ENCODE peak calls at places on chromosomes 16 and 17, in nine cellular contexts. X, F, Z, M, H, E, D, W and G are unnamed samples.

GRCh38 chr17:79991140-79991923 is 44.3 kb downstream of the TBC1D16 start:
- DNase-seq in X (peak), F (peak), Z (peak), M (no peak), H (peak), E (peak), D (peak), W (peak), G (peak)

GRCh38 chr17:21475555-21475954 is 99.4 kb downstream of the KCNJ12 start:
- DNase-seq in X (no peak), F (no peak), Z (no peak), M (no peak), H (no peak), E (no peak), D (no peak), W (no peak), G (peak)

GRCh38 chr17:47692895-47693666 is 880 bp upstream of the TBKBP1 start:
- DNase-seq in X (no peak), F (no peak), Z (no peak), M (no peak), H (no peak), E (no peak), D (no peak), W (peak), G (peak)

GRCh38 chr17:42311240-42312034 is 23.1 kb downstream of the STAT5A start:
- DNase-seq in X (no peak), F (peak), Z (peak), M (peak), H (peak), E (no peak), D (peak), W (peak), G (no peak)

GRCh38 chr17:72743037-72743467 is 349.4 kb downstream of the SLC39A11 start:
- DNase-seq in X (no peak), F (no peak), Z (peak), M (no peak), H (no peak), E (no peak), D (no peak), W (no peak), G (peak)

GRCh38 chr16:74862743-74863244 is 88.2 kb upstream of the FA2H start:
- DNase-seq in X (no peak), F (peak), Z (peak), M (no peak), H (no peak), E (no peak), D (no peak), W (peak), G (no peak)

GRCh38 chr16:12486386-12486785 is 317.3 kb downstream of the CPPED1 start:
- DNase-seq in X (no peak), F (no peak), Z (no peak), M (no peak), H (no peak), E (no peak), D (no peak), W (no peak), G (no peak)

GRCh38 chr16:84158455-84158854 is 13.3 kb downstream of the DNAAF1 start:
- DNase-seq in X (no peak), F (no peak), Z (no peak), M (no peak), H (no peak), E (no peak), D (no peak), W (no peak), G (no peak)

GRCh38 chr16:47013910-47014309 is 40.4 kb upstream of the DNAJA2 start:
- DNase-seq in X (no peak), F (no peak), Z (no peak), M (no peak), H (no peak), E (no peak), D (no peak), W (no peak), G (peak)

GRCh38 chr16:47017636-47018035 is 44.2 kb upstream of the DNAJA2 start:
- DNase-seq in X (no peak), F (no peak), Z (no peak), M (no peak), H (no peak), E (no peak), D (no peak), W (no peak), G (no peak)

GRCh38 chr16:47019563-47019962 is 46.1 kb upstream of the DNAJA2 start:
- DNase-seq in X (no peak), F (peak), Z (no peak), M (no peak), H (no peak), E (no peak), D (no peak), W (peak), G (no peak)

GRCh38 chr16:47016700-47017133 is 43.2 kb upstream of the DNAJA2 start:
- DNase-seq in X (peak), F (no peak), Z (no peak), M (no peak), H (no peak), E (no peak), D (no peak), W (peak), G (no peak)

DNA sequence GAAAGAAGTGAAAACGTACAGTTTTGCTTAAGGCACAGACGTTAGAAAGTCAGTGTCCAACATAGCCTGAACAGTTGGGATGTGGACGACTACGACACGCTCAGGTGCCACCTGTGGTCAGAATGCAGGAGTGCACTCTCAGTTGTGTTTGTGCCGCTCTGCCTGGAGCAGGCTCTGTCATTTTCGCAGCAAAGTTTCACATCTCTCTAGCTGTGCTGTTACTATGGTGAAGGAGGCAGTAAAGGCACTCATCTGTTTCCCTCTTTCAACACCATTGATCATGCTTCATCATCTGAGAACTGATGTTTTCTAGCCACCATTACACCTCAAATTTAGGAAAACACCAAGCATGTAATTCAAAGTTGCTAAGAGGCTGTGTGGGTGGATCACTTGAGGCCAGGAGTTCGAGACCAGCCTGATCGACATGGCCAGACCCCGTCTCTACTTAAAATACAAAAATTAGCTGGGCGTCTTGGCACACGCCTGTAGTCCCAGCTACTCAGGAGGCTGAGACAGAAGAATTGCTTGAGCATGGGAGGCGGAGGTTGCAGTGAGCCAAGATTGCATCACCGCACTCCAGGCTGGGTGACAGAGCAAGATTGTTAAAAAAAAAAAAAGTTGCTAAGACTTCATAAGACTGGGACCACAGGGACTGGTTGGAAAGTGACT is 44.9 kb upstream of the DNAJA2 start:
- DNase-seq in X (peak), F (no peak), Z (peak), M (no peak), H (no peak), E (no peak), D (peak), W (peak), G (peak)
- TF ChIP-seq CTCF in X (no peak), F (peak), Z (peak), M (no peak), H (peak), E (peak), D (peak), W (no peak), G (peak)

GRCh38 chr17:10349403-10349802 is 23.4 kb downstream of the MYH13 start:
- DNase-seq in X (no peak), F (no peak), Z (peak), M (no peak), H (no peak), E (no peak), D (no peak), W (peak), G (peak)
- TF ChIP-seq CTCF in X (no peak), F (no peak), Z (peak), M (no peak), H (no peak), E (no peak), D (peak), W (peak), G (peak)

GRCh38 chr16:2339521-2340484 is 725 bp downstream of the ABCA3 start:
- DNase-seq in X (peak), F (peak), Z (peak), M (peak), H (peak), E (peak), D (peak), W (peak), G (peak)
- TF ChIP-seq CTCF in X (no peak), F (peak), Z (peak), M (no peak), H (peak), E (no peak), D (no peak), W (peak), G (no peak)

DNA sequence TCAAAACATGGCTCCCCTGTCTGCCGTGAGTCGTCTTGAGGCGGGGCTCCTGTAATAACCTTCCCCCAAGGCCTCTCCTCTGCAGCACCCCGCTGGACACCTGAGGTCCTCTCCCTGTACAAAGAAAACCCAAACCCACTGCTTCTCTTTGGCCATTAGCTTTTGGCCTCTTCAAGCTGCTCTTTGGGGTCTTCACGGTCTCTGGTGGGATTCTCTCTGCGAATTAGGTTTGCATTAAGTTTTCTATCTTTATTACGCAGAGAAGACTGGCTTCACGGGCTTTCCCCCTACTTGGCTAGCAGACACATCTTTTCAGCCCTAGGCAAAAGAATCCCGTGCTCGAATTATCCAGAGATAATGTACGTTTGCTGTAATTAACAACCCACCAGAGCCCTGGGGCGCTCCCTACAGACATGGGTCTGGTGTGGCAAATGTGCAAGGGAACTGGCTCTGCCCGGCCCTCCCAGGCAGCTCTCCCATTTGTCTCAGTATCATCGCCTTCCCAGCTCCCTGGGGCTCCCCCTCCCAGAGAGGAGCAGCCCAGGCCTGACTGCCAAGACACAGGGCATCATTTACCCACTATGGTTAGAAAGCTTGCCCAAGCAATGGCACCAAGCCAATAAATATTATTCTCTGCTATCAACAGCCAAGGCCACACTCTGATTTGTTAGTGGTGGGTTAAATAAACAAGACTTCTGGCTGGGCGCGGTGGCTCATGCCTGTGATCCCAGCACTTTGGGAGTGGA is 24.7 kb upstream of the KLHDC4 start:
- DNase-seq in X (no peak), F (peak), Z (no peak), M (no peak), H (peak), E (peak), D (no peak), W (no peak), G (no peak)
- TF ChIP-seq CTCF in X (no peak), F (no peak), Z (no peak), M (no peak), H (no peak), E (no peak), D (no peak), W (no peak), G (no peak)

GRCh38 chr16:50593410-50594139 is 45.4 kb downstream of the NKD1 start:
- DNase-seq in X (no peak), F (peak), Z (peak), M (no peak), H (no peak), E (no peak), D (peak), W (peak), G (peak)
- TF ChIP-seq CTCF in X (no peak), F (peak), Z (peak), M (no peak), H (peak), E (peak), D (no peak), W (peak), G (peak)

GRCh38 chr17:38559880-38560230 is 45.9 kb downstream of the SRCIN1 start:
- DNase-seq in X (no peak), F (no peak), Z (no peak), M (no peak), H (no peak), E (no peak), D (no peak), W (no peak), G (no peak)

GRCh38 chr17:38558751-38559024 is 47.1 kb downstream of the SRCIN1 start:
- DNase-seq in X (no peak), F (no peak), Z (peak), M (no peak), H (no peak), E (no peak), D (no peak), W (no peak), G (peak)

GRCh38 chr17:38557836-38558750 is 47.7 kb downstream of the SRCIN1 start:
- DNase-seq in X (peak), F (peak), Z (peak), M (peak), H (peak), E (peak), D (peak), W (peak), G (peak)

GRCh38 chr17:38560503-38561318 is 45.0 kb downstream of the SRCIN1 start:
- DNase-seq in X (no peak), F (peak), Z (peak), M (no peak), H (no peak), E (no peak), D (no peak), W (peak), G (peak)

GRCh38 chr17:38559025-38559879 is 46.5 kb downstream of the SRCIN1 start:
- DNase-seq in X (peak), F (peak), Z (peak), M (peak), H (peak), E (peak), D (peak), W (peak), G (peak)
- TF ChIP-seq CTCF in X (peak), F (no peak), Z (peak), M (no peak), H (no peak), E (peak), D (peak), W (no peak), G (peak)